ENCODE peak calls at places on chromosomes 11 and 22, in ten cellular contexts. L is neural crest cell; D is NCI-H1417; N is HFF-Myc; Y is GM12891; Q is uterus; T is spleen; R is SHP77 treated with DMSO at 0.1 percent for 48 hours; E is NCI-H748 treated with DMSO at 0.1 percent for 48 hours; S is activated naive CD4-positive, alpha-beta T cell. Z is an unnamed sample.

GRCh38 chr11:102546923-102547471 is 16.4 kb upstream of the MMP7 start:
- DNase-seq in N (no peak), R (no peak), D (no peak), T (no peak), Y (no peak), Q (no peak), L (no peak), S (no peak), E (no peak), Z (no peak)

GRCh38 chr22:22519591-22519990 is 479 bp downstream of the ZNF280A start:
- DNase-seq in S (no peak), R (no peak), L (no peak), Y (no peak), D (no peak), T (no peak), Q (no peak), E (no peak), N (no peak), Z (no peak)

GRCh38 chr22:44196241-44196640 is 15.5 kb downstream of the PARVG start:
- DNase-seq in R (no peak), Q (no peak), E (no peak), L (no peak), D (no peak), T (no peak), N (no peak), Y (no peak), S (no peak), Z (no peak)

GRCh38 chr11:34181254-34181653 is 75.8 kb downstream of the NAT10 start:
- DNase-seq in Q (no peak), L (no peak), N (no peak), Y (no peak), T (no peak), S (no peak), R (no peak), D (no peak), E (no peak), Z (no peak)

GRCh38 chr11:61152816-61153592 is 8.2 kb downstream of the VPS37C start:
- DNase-seq in R (no peak), E (no peak), Y (no peak), T (peak), Q (no peak), N (no peak), L (no peak), S (no peak), D (no peak), Z (no peak)

GRCh38 chr11:120381401-120381800 is 45.2 kb downstream of the ARHGEF12 start:
- DNase-seq in T (no peak), E (no peak), Q (no peak), D (no peak), S (no peak), R (no peak), Y (no peak), L (no peak), N (no peak), Z (no peak)

GRCh38 chr11:63592975-63593395 is 21.2 kb downstream of the PLAAT3 start:
- DNase-seq in E (no peak), Y (no peak), D (no peak), L (no peak), R (no peak), Q (no peak), T (no peak), N (no peak), S (no peak), Z (peak)

GRCh38 chr11:10489444-10489785 is 34.4 kb downstream of the AMPD3 start:
- DNase-seq in E (no peak), N (no peak), T (no peak), S (no peak), D (no peak), R (no peak), L (no peak), Q (no peak), Y (no peak), Z (no peak)

GRCh38 chr11:74397531-74398243 is 546 bp downstream of the PGM2L1 start:
- DNase-seq in R (peak), S (peak), E (peak), L (no peak), N (no peak), Q (no peak), T (peak), D (peak), Y (peak), Z (no peak)

GRCh38 chr22:40855960-40856512 is 403 bp downstream of the ST13 start:
- DNase-seq in N (no peak), T (peak), R (peak), S (peak), E (no peak), D (no peak), Y (peak), L (no peak), Q (no peak), Z (peak)

GRCh38 chr11:116687458-116688201 is 85.2 kb downstream of the BUD13 start:
- DNase-seq in R (no peak), L (no peak), D (no peak), Q (no peak), S (no peak), N (no peak), T (peak), E (no peak), Y (no peak), Z (no peak)

GRCh38 chr11:72824020-72824419 is 9.8 kb downstream of the ATG16L2 start:
- DNase-seq in L (no peak), D (no peak), E (no peak), Y (no peak), R (no peak), N (no peak), S (no peak), Q (no peak), T (no peak), Z (no peak)

GRCh38 chr22:17919276-17920144 is 104.9 kb downstream of the MICAL3 start:
- DNase-seq in N (no peak), Q (no peak), R (no peak), E (no peak), Y (no peak), S (no peak), D (peak), T (no peak), L (no peak), Z (no peak)

GRCh38 chr11:9664276-9665171 is 647 bp downstream of the SWAP70 start:
- DNase-seq in L (peak), E (no peak), Q (peak), D (no peak), Y (peak), R (no peak), N (no peak), T (peak), S (no peak), Z (no peak)

GRCh38 chr11:113618360-113618759 is 87.7 kb downstream of the TMPRSS5 start:
- DNase-seq in E (no peak), S (no peak), N (no peak), Q (no peak), L (no peak), D (no peak), T (no peak), R (no peak), Y (no peak), Z (no peak)

GRCh38 chr11:64564947-64565889 is 25.8 kb upstream of the SLC22A12 start:
- DNase-seq in Q (no peak), N (no peak), L (no peak), E (no peak), D (no peak), T (peak), R (no peak), S (no peak), Y (no peak), Z (no peak)

GRCh38 chr11:75776546-75776945 is 8.0 kb downstream of the DGAT2 start:
- DNase-seq in S (no peak), N (no peak), L (no peak), R (no peak), T (peak), Y (no peak), E (no peak), Q (no peak), D (no peak), Z (no peak)

GRCh38 chr11:118170231-118170630 is 6.2 kb downstream of the SCN2B start:
- DNase-seq in N (no peak), L (no peak), R (no peak), Y (no peak), E (no peak), S (no peak), D (no peak), T (no peak), Q (no peak), Z (no peak)

GRCh38 chr11:12900496-12900895 is 108.6 kb upstream of the RASSF10 start:
- DNase-seq in L (no peak), T (no peak), N (peak), R (no peak), S (no peak), Q (no peak), E (no peak), Y (no peak), D (no peak), Z (no peak)

GRCh38 chr11:70398834-70399680 is 728 bp downstream of the CTTN start:
- DNase-seq in L (no peak), T (peak), E (no peak), N (no peak), R (no peak), S (no peak), Y (peak), D (no peak), Q (peak), Z (no peak)

Z was measured in glutamatergic neuron.